ENCODE peak calls at places on chromosomes 13 and 19, in ten cellular contexts. U is stimulated activated CD4-positive, alpha-beta T cell treated with anti-CD3 and anti-CD28 coated beads, TNF-alpha, amount 100 ng/mL, for 1 hour; T is GM12892; I is choroid plexus epithelial cell; N is NCI-H748 treated with DMSO at 0.1 percent for 48 hours; O is heart right ventricle; S is mesenchymal stem cell; V is HS-5; J is left kidney; X is endothelial cell. F is an unnamed sample.

GRCh38 chr13:36030670-36031331 is 100.4 kb downstream of the DCLK1 start:
- DNase-seq in U (no peak), T (no peak), I (peak; percentile 90), N (no peak), O (no peak), S (no peak), V (no peak), J (no peak), X (no peak), F (no peak)

GRCh38 chr19:19345970-19346369 is 25.3 kb downstream of the MAU2 start:
- DNase-seq in U (no peak), T (peak; percentile 5), I (no peak), N (no peak), O (no peak), S (no peak), V (no peak), J (no peak), X (no peak), F (no peak)

GRCh38 chr13:94617389-94618000 is 15.8 kb downstream of the GPR180 start:
- DNase-seq in U (no peak), T (no peak), I (peak; percentile 48), N (peak; percentile 30), O (no peak), S (peak; percentile 37), V (no peak), J (peak; percentile 45), X (peak; percentile 18), F (no peak)

GRCh38 chr19:16886305-16886880 is 2.4 kb upstream of the F2RL3 start:
- DNase-seq in U (no peak), T (no peak), I (peak; percentile 67), N (no peak), O (peak; percentile 81), S (peak; percentile 100), V (no peak), J (peak; percentile 35), X (no peak), F (no peak)

GRCh38 chr19:43780706-43781525 is at the start of gene KCNN4:
- DNase-seq in U (peak; percentile 57), T (peak; percentile 70), I (peak; percentile 43), N (no peak), O (no peak), S (peak; percentile 48), V (no peak), J (no peak), X (no peak), F (no peak)

GRCh38 chr13:99970761-99971575 is 599 bp downstream of the ZIC5 start:
- DNase-seq in U (no peak), T (no peak), I (no peak), N (no peak), O (no peak), S (no peak), V (no peak), J (no peak), X (peak; percentile 26), F (no peak)

GRCh38 chr13:114118086-114118762 is 14.2 kb downstream of the RASA3 start:
- DNase-seq in U (no peak), T (no peak), I (no peak), N (no peak), O (no peak), S (peak; percentile 39), V (no peak), J (no peak), X (no peak), F (no peak)

GRCh38 chr19:29845576-29846176 is 33.9 kb downstream of the CCNE1 start:
- DNase-seq in U (no peak), T (no peak), I (peak; percentile 38), N (peak; percentile 58), O (no peak), S (peak; percentile 56), V (peak; percentile 2), J (no peak), X (no peak), F (no peak)

GRCh38 chr13:111302045-111302722 is 18.3 kb upstream of the TEX29 start:
- DNase-seq in U (no peak), T (no peak), I (no peak), N (no peak), O (no peak), S (no peak), V (no peak), J (no peak), X (no peak), F (no peak)

GRCh38 chr13:90454002-90454636 is 893.4 kb upstream of the MIR17HG start:
- DNase-seq in U (no peak), T (no peak), I (no peak), N (no peak), O (no peak), S (no peak), V (no peak), J (no peak), X (no peak), F (no peak)

GRCh38 chr19:28208745-28209144 is 1004.2 kb downstream of the UQCRFS1 start:
- DNase-seq in U (no peak), T (no peak), I (no peak), N (no peak), O (no peak), S (no peak), V (no peak), J (no peak), X (no peak), F (no peak)

GRCh38 chr19:4134351-4134750 is 10.4 kb upstream of the MAP2K2 start:
- DNase-seq in U (no peak), T (no peak), I (no peak), N (no peak), O (no peak), S (no peak), V (no peak), J (no peak), X (no peak), F (no peak)

GRCh38 chr13:29922896-29923295 is 72.5 kb upstream of the UBL3 start:
- DNase-seq in U (no peak), T (no peak), I (peak; percentile 60), N (no peak), O (no peak), S (peak; percentile 41), V (no peak), J (no peak), X (no peak), F (no peak)

GRCh38 chr13:90416519-90416918 is 931.0 kb upstream of the MIR17HG start:
- DNase-seq in U (no peak), T (no peak), I (peak; percentile 89), N (no peak), O (no peak), S (peak; percentile 54), V (peak; percentile 2), J (no peak), X (no peak), F (no peak)

GRCh38 chr19:41845001-41845050 is at the start of gene DMRTC2:
- DNase-seq in U (no peak), T (no peak), I (no peak), N (no peak), O (no peak), S (no peak), V (no peak), J (no peak), X (no peak), F (no peak)

GRCh38 chr19:12649941-12650340 is 16.6 kb downstream of the MAN2B1 start:
- DNase-seq in U (no peak), T (no peak), I (no peak), N (no peak), O (no peak), S (no peak), V (no peak), J (no peak), X (no peak), F (no peak)

GRCh38 chr19:40726279-40726678 is 9.4 kb downstream of the ITPKC start:
- DNase-seq in U (no peak), T (no peak), I (no peak), N (no peak), O (no peak), S (peak; percentile 36), V (no peak), J (no peak), X (no peak), F (no peak)

GRCh38 chr19:42277821-42278809 is 9.1 kb downstream of the CIC start:
- DNase-seq in U (no peak), T (no peak), I (no peak), N (no peak), O (no peak), S (peak; percentile 30), V (no peak), J (peak; percentile 22), X (no peak), F (no peak)

GRCh38 chr13:80336335-80336734 is 4.6 kb downstream of the SPRY2 start:
- DNase-seq in U (no peak), T (no peak), I (peak; percentile 40), N (no peak), O (no peak), S (peak; percentile 44), V (no peak), J (no peak), X (no peak), F (no peak)

GRCh38 chr19:4870025-4870700 is 2.7 kb upstream of the PLIN3 start:
- DNase-seq in U (no peak), T (no peak), I (peak; percentile 93), N (no peak), O (peak; percentile 30), S (peak; percentile 97), V (peak; percentile 89), J (peak; percentile 33), X (no peak), F (no peak)

GRCh38 chr13:84645196-84646071 is 763.2 kb upstream of the SLITRK1 start:
- DNase-seq in U (no peak), T (no peak), I (peak; percentile 16), N (peak; percentile 47), O (no peak), S (peak; percentile 35), V (no peak), J (peak; percentile 1), X (no peak), F (no peak)

GRCh38 chr19:16184665-16185122 is 516 bp upstream of the FAM32A start:
- DNase-seq in U (no peak), T (no peak), I (no peak), N (no peak), O (no peak), S (no peak), V (no peak), J (no peak), X (no peak), F (no peak)

GRCh38 chr19:2552859-2553258 is 76.9 kb downstream of the GADD45B start:
- DNase-seq in U (no peak), T (peak; percentile 64), I (peak; percentile 40), N (no peak), O (no peak), S (peak; percentile 65), V (no peak), J (no peak), X (no peak), F (peak; percentile 63)

GRCh38 chr13:44732503-44733098 is 156.5 kb upstream of the TSC22D1 start:
- DNase-seq in U (no peak), T (no peak), I (peak; percentile 35), N (no peak), O (no peak), S (no peak), V (no peak), J (peak; percentile 81), X (no peak), F (no peak)

GRCh38 chr19:57067440-57067839 is 52.3 kb upstream of the USP29 start:
- DNase-seq in U (no peak), T (no peak), I (no peak), N (no peak), O (no peak), S (no peak), V (no peak), J (no peak), X (no peak), F (no peak)

GRCh38 chr19:8363803-8364771 is at the start of gene ANGPTL4:
- DNase-seq in U (peak; percentile 28), T (no peak), I (peak; percentile 81), N (no peak), O (peak; percentile 78), S (peak; percentile 88), V (peak; percentile 18), J (peak; percentile 78), X (peak; percentile 60), F (no peak)

GRCh38 chr13:94329754-94330551 is 149.5 kb downstream of the DCT start:
- DNase-seq in U (no peak), T (no peak), I (peak; percentile 98), N (no peak), O (no peak), S (peak; percentile 94), V (peak; percentile 61), J (no peak), X (no peak), F (no peak)

GRCh38 chr19:50819636-50820035 is 4.0 kb downstream of the KLK1 start:
- DNase-seq in U (no peak), T (no peak), I (no peak), N (no peak), O (no peak), S (no peak), V (no peak), J (no peak), X (no peak), F (no peak)